ENCODE peak calls at places on chromosomes 1 and 21, in six cellular contexts. U is IMR-90, Z is HepG2, V is K562, S is SK-N-SH, P is GM12878. E is an unnamed sample.

GRCh38 chr1:110657351-110657750 is 17.4 kb downstream of the KCNA3 start:
- DNase-seq in V (no peak), Z (no peak), S (no peak), P (no peak), U (no peak), E (no peak)

GRCh38 chr21:41403331-41403730 is 22.7 kb upstream of the MX1 start:
- DNase-seq in Z (no peak), U (no peak), P (no peak), S (no peak), V (no peak), E (no peak)

GRCh38 chr1:160629286-160630210 is 17.3 kb downstream of the SLAMF1 start:
- DNase-seq in P (no peak), U (no peak), V (no peak), S (no peak), Z (no peak), E (no peak)

GRCh38 chr1:152888126-152888525 is 10.0 kb downstream of the SMCP start:
- DNase-seq in S (no peak), Z (no peak), V (no peak), P (no peak), U (no peak), E (no peak)

GRCh38 chr1:56434025-56434424 is 145.3 kb downstream of the PLPP3 start:
- DNase-seq in S (no peak), P (no peak), U (peak), Z (peak), V (no peak), E (no peak)

GRCh38 chr1:196777603-196778002 is 3.0 kb downstream of the CFHR3 start:
- DNase-seq in Z (no peak), P (no peak), U (no peak), V (no peak), S (no peak), E (no peak)

GRCh38 chr1:228190182-228190581 is 17.7 kb upstream of the OBSCN start:
- DNase-seq in U (no peak), V (no peak), S (no peak), P (no peak), Z (no peak), E (no peak)

GRCh38 chr1:165827199-165828102 is at the start of gene UCK2:
- DNase-seq in P (no peak), S (peak), V (peak), Z (peak), U (peak), E (peak)

GRCh38 chr1:160068231-160068630 is 1.7 kb downstream of the KCNJ10 start:
- DNase-seq in U (no peak), S (no peak), P (no peak), V (no peak), Z (no peak), E (no peak)

GRCh38 chr1:19481826-19482398 is 3.4 kb downstream of the CAPZB start:
- DNase-seq in V (no peak), Z (no peak), S (no peak), P (no peak), U (no peak), E (no peak)

GRCh38 chr1:2972011-2972878 is 49.0 kb upstream of the ACTRT2 start:
- DNase-seq in U (no peak), V (no peak), Z (no peak), P (no peak), S (no peak), E (no peak)

GRCh38 chr21:26489781-26490180 is 83.3 kb downstream of the CYYR1 start:
- DNase-seq in V (no peak), Z (no peak), S (no peak), U (no peak), P (no peak), E (no peak)

GRCh38 chr21:26495283-26495849 is 77.7 kb downstream of the CYYR1 start:
- DNase-seq in U (no peak), V (no peak), Z (no peak), P (no peak), S (no peak), E (no peak)

GRCh38 chr21:26487981-26488480 is 85.1 kb downstream of the CYYR1 start:
- DNase-seq in V (no peak), Z (no peak), P (no peak), U (no peak), S (no peak), E (no peak)

GRCh38 chr21:26491663-26492062 is 81.4 kb downstream of the CYYR1 start:
- DNase-seq in S (no peak), P (no peak), U (no peak), V (no peak), Z (no peak), E (no peak)

GRCh38 chr21:26490771-26491170 is 82.3 kb downstream of the CYYR1 start:
- DNase-seq in P (no peak), U (no peak), V (no peak), Z (no peak), S (no peak), E (no peak)
- TF ChIP-seq SMC3 in P (no peak), U (no peak), V (no peak), Z (no peak), S (no peak), E (no peak)

GRCh38 chr1:15575549-15576150 is 9.2 kb downstream of the AGMAT start:
- DNase-seq in P (no peak), Z (no peak), S (no peak), V (no peak), U (no peak), E (no peak)
- TF ChIP-seq RFX5 in P (no peak), Z (no peak), S (no peak), V (no peak), U (no peak), E (no peak)

GRCh38 chr1:179879797-179880196 is 2.2 kb upstream of the TOR1AIP2 start:
- DNase-seq in U (no peak), P (no peak), Z (no peak), S (no peak), V (no peak), E (no peak)
- TF ChIP-seq SMC3 in U (no peak), P (no peak), Z (no peak), S (no peak), V (no peak), E (no peak)

GRCh38 chr1:150874455-150875196 is 1.8 kb downstream of the ARNT start:
- DNase-seq in U (no peak), V (no peak), Z (no peak), S (no peak), P (no peak), E (no peak)

GRCh38 chr1:150873521-150873920 is 2.9 kb downstream of the ARNT start:
- DNase-seq in V (no peak), Z (no peak), S (no peak), U (no peak), P (no peak), E (no peak)

GRCh38 chr1:150877220-150877516 is 769 bp upstream of the ARNT start:
- DNase-seq in Z (peak), P (no peak), S (no peak), U (no peak), V (no peak), E (peak)

GRCh38 chr1:150875197-150876110 is 945 bp downstream of the ARNT start:
- DNase-seq in V (no peak), S (peak), P (no peak), Z (peak), U (no peak), E (no peak)

GRCh38 chr1:150876111-150876434 is 326 bp downstream of the ARNT start:
- DNase-seq in V (no peak), U (peak), S (no peak), Z (peak), P (no peak), E (no peak)
- TF ChIP-seq RFX5 in V (no peak), U (no peak), S (no peak), Z (no peak), P (no peak), E (no peak)

DNA sequence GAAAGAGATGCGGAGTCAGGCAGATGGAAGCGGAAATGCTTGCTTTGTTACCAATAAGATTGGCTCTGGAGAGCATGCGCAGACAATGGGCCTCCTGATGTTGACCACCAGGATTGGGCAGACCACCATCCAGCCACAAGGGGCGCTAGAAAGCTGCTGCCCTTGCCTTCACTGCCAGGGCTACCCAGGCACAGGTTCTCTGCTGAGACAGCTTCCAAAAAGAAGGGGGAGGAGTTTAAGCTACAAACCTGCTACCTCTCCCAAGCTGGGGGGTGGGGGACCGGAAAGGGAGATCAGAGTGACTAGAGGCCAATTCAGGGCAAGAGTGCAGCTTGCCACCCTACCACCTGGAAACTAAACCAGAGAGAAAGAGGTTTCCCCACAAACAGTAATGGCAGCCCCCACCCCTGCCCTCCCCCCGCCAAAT is 369.7 kb downstream of the RRAGC start:
- DNase-seq in P (no peak), V (peak), S (peak), Z (peak), U (peak), E (peak)
- TF ChIP-seq SMC3 in P (peak), V (peak), S (no peak), Z (no peak), U (no peak), E (no peak)

GRCh38 chr1:203422116-203422515 is 53.5 kb upstream of the PRELP start:
- DNase-seq in P (no peak), Z (no peak), V (no peak), S (no peak), U (no peak), E (no peak)

GRCh38 chr1:203420220-203420705 is 55.3 kb upstream of the PRELP start:
- DNase-seq in Z (peak), S (no peak), V (no peak), P (no peak), U (no peak), E (no peak)

GRCh38 chr1:203422656-203423055 is 53.0 kb upstream of the PRELP start:
- DNase-seq in P (no peak), V (no peak), Z (no peak), U (no peak), S (no peak), E (no peak)

GRCh38 chr1:203421246-203421645 is 54.4 kb upstream of the PRELP start:
- DNase-seq in U (no peak), Z (no peak), S (no peak), V (no peak), P (no peak), E (no peak)

GRCh38 chr1:203419558-203419957 is 56.0 kb upstream of the PRELP start:
- DNase-seq in V (no peak), Z (no peak), S (no peak), P (no peak), U (no peak), E (no peak)
- TF ChIP-seq RFX5 in V (no peak), Z (no peak), S (no peak), P (no peak), U (no peak), E (no peak)

GRCh38 chr1:205543351-205544305 is 39.2 kb downstream of the CDK18 start:
- DNase-seq in Z (peak), V (peak), S (peak), U (peak), P (no peak), E (peak)
- TF ChIP-seq SMC3 in Z (no peak), V (no peak), S (no peak), U (no peak), P (no peak), E (no peak)

GRCh38 chr1:23470282-23471070 is 13.5 kb downstream of the ASAP3 start:
- DNase-seq in V (no peak), P (no peak), Z (no peak), U (peak), S (no peak), E (no peak)
- TF ChIP-seq RFX5 in V (no peak), P (no peak), Z (no peak), U (no peak), S (no peak), E (no peak)